ENCODE peak calls at places on chromosomes 6 and 20, in nine cellular contexts. One of them, this sample, is unnamed.

GRCh38 chr20:25308083-25308491 is 60.2 kb downstream of the PYGB start:
- DNase-seq in neuronal stem cell: no peak
- DNase-seq in astrocyte of the spinal cord: no peak
- DNase-seq in GM12865: no peak
- DNase-seq in gastrocnemius medialis: no peak
- DNase-seq in CD8-positive, alpha-beta T cell: no peak
- DNase-seq in esophagus muscularis mucosa: no peak
- DNase-seq in HCT116: no peak
- DNase-seq in AG04450: no peak
- DNase-seq in this sample: no peak

GRCh38 chr6:155524249-155524651 is 68.6 kb upstream of the NOX3 start:
- DNase-seq in neuronal stem cell: no peak
- DNase-seq in gastrocnemius medialis: no peak
- DNase-seq in AG04450: no peak
- DNase-seq in astrocyte of the spinal cord: peak
- DNase-seq in GM12865: no peak
- DNase-seq in HCT116: no peak
- DNase-seq in CD8-positive, alpha-beta T cell: no peak
- DNase-seq in esophagus muscularis mucosa: no peak
- DNase-seq in this sample: peak

GRCh38 chr6:10526156-10526555 is 5.0 kb downstream of the GCNT2 start:
- DNase-seq in HCT116: no peak
- DNase-seq in CD8-positive, alpha-beta T cell: no peak
- DNase-seq in gastrocnemius medialis: no peak
- DNase-seq in neuronal stem cell: no peak
- DNase-seq in AG04450: no peak
- DNase-seq in esophagus muscularis mucosa: no peak
- DNase-seq in astrocyte of the spinal cord: peak
- DNase-seq in GM12865: no peak
- DNase-seq in this sample: peak

GRCh38 chr6:42689371-42689770 is 33.0 kb downstream of the PRPH2 start:
- DNase-seq in neuronal stem cell: no peak
- DNase-seq in AG04450: no peak
- DNase-seq in HCT116: no peak
- DNase-seq in GM12865: no peak
- DNase-seq in gastrocnemius medialis: no peak
- DNase-seq in astrocyte of the spinal cord: no peak
- DNase-seq in CD8-positive, alpha-beta T cell: no peak
- DNase-seq in esophagus muscularis mucosa: no peak
- DNase-seq in this sample: no peak

GRCh38 chr6:163146036-163146435 is 268.5 kb upstream of the QKI start:
- DNase-seq in esophagus muscularis mucosa: no peak
- DNase-seq in GM12865: no peak
- DNase-seq in HCT116: no peak
- DNase-seq in gastrocnemius medialis: no peak
- DNase-seq in AG04450: no peak
- DNase-seq in neuronal stem cell: no peak
- DNase-seq in CD8-positive, alpha-beta T cell: no peak
- DNase-seq in astrocyte of the spinal cord: peak
- DNase-seq in this sample: no peak

GRCh38 chr6:46583081-46583480 is 69.5 kb downstream of the CYP39A1 start:
- DNase-seq in HCT116: no peak
- DNase-seq in esophagus muscularis mucosa: no peak
- DNase-seq in CD8-positive, alpha-beta T cell: no peak
- DNase-seq in AG04450: no peak
- DNase-seq in astrocyte of the spinal cord: no peak
- DNase-seq in neuronal stem cell: no peak
- DNase-seq in gastrocnemius medialis: no peak
- DNase-seq in GM12865: no peak
- DNase-seq in this sample: no peak

GRCh38 chr6:51934098-51934497 is 153.3 kb downstream of the PKHD1 start:
- DNase-seq in AG04450: no peak
- DNase-seq in neuronal stem cell: no peak
- DNase-seq in esophagus muscularis mucosa: no peak
- DNase-seq in HCT116: peak
- DNase-seq in GM12865: peak
- DNase-seq in CD8-positive, alpha-beta T cell: no peak
- DNase-seq in gastrocnemius medialis: no peak
- DNase-seq in astrocyte of the spinal cord: no peak
- DNase-seq in this sample: peak

GRCh38 chr6:119138906-119139541 is 60.6 kb upstream of the FAM184A start:
- DNase-seq in GM12865: peak
- DNase-seq in gastrocnemius medialis: no peak
- DNase-seq in CD8-positive, alpha-beta T cell: no peak
- DNase-seq in neuronal stem cell: no peak
- DNase-seq in astrocyte of the spinal cord: no peak
- DNase-seq in esophagus muscularis mucosa: no peak
- DNase-seq in AG04450: no peak
- DNase-seq in HCT116: no peak
- DNase-seq in this sample: no peak

GRCh38 chr6:21500894-21501293 is 92.7 kb upstream of the SOX4 start:
- DNase-seq in HCT116: no peak
- DNase-seq in esophagus muscularis mucosa: no peak
- DNase-seq in neuronal stem cell: no peak
- DNase-seq in GM12865: no peak
- DNase-seq in CD8-positive, alpha-beta T cell: no peak
- DNase-seq in gastrocnemius medialis: no peak
- DNase-seq in astrocyte of the spinal cord: no peak
- DNase-seq in AG04450: no peak
- DNase-seq in this sample: no peak

GRCh38 chr6:33619166-33619565 is 2.0 kb upstream of the ITPR3 start:
- DNase-seq in astrocyte of the spinal cord: no peak
- DNase-seq in GM12865: no peak
- DNase-seq in HCT116: no peak
- DNase-seq in gastrocnemius medialis: no peak
- DNase-seq in esophagus muscularis mucosa: no peak
- DNase-seq in CD8-positive, alpha-beta T cell: no peak
- DNase-seq in neuronal stem cell: no peak
- DNase-seq in AG04450: no peak
- DNase-seq in this sample: no peak

GRCh38 chr6:48611332-48611731 is 500.3 kb upstream of the PTCHD4 start:
- DNase-seq in astrocyte of the spinal cord: peak
- DNase-seq in AG04450: peak
- DNase-seq in gastrocnemius medialis: no peak
- DNase-seq in neuronal stem cell: no peak
- DNase-seq in HCT116: no peak
- DNase-seq in GM12865: no peak
- DNase-seq in CD8-positive, alpha-beta T cell: no peak
- DNase-seq in esophagus muscularis mucosa: no peak
- DNase-seq in this sample: no peak

GRCh38 chr20:24610341-24611115 is 141.1 kb downstream of the SYNDIG1 start:
- DNase-seq in GM12865: no peak
- DNase-seq in gastrocnemius medialis: no peak
- DNase-seq in AG04450: no peak
- DNase-seq in CD8-positive, alpha-beta T cell: no peak
- DNase-seq in neuronal stem cell: no peak
- DNase-seq in astrocyte of the spinal cord: peak
- DNase-seq in HCT116: no peak
- DNase-seq in esophagus muscularis mucosa: peak
- DNase-seq in this sample: peak

GRCh38 chr6:9140181-9140580 is 704.8 kb upstream of the SLC35B3 start:
- DNase-seq in gastrocnemius medialis: no peak
- DNase-seq in HCT116: no peak
- DNase-seq in esophagus muscularis mucosa: no peak
- DNase-seq in GM12865: no peak
- DNase-seq in astrocyte of the spinal cord: peak
- DNase-seq in AG04450: no peak
- DNase-seq in neuronal stem cell: no peak
- DNase-seq in CD8-positive, alpha-beta T cell: no peak
- DNase-seq in this sample: no peak

GRCh38 chr6:103210686-103211085 is 1649.0 kb downstream of the HACE1 start:
- DNase-seq in AG04450: no peak
- DNase-seq in esophagus muscularis mucosa: no peak
- DNase-seq in CD8-positive, alpha-beta T cell: no peak
- DNase-seq in HCT116: no peak
- DNase-seq in gastrocnemius medialis: no peak
- DNase-seq in GM12865: no peak
- DNase-seq in astrocyte of the spinal cord: no peak
- DNase-seq in neuronal stem cell: no peak
- DNase-seq in this sample: no peak

GRCh38 chr6:136647363-136647763 is 97.1 kb upstream of the MAP7 start:
- DNase-seq in gastrocnemius medialis: no peak
- DNase-seq in astrocyte of the spinal cord: peak
- DNase-seq in GM12865: peak
- DNase-seq in CD8-positive, alpha-beta T cell: no peak
- DNase-seq in HCT116: no peak
- DNase-seq in AG04450: peak
- DNase-seq in neuronal stem cell: no peak
- DNase-seq in esophagus muscularis mucosa: no peak
- DNase-seq in this sample: peak

GRCh38 chr20:55935448-55936221 is 69.7 kb downstream of the CBLN4 start:
- DNase-seq in gastrocnemius medialis: no peak
- DNase-seq in HCT116: no peak
- DNase-seq in CD8-positive, alpha-beta T cell: no peak
- DNase-seq in neuronal stem cell: no peak
- DNase-seq in AG04450: no peak
- DNase-seq in GM12865: no peak
- DNase-seq in esophagus muscularis mucosa: no peak
- DNase-seq in astrocyte of the spinal cord: no peak
- DNase-seq in this sample: no peak

GRCh38 chr20:50804453-50805348 is 9.8 kb downstream of the BCAS4 start:
- DNase-seq in GM12865: peak
- DNase-seq in AG04450: no peak
- DNase-seq in neuronal stem cell: no peak
- DNase-seq in HCT116: no peak
- DNase-seq in gastrocnemius medialis: no peak
- DNase-seq in astrocyte of the spinal cord: no peak
- DNase-seq in CD8-positive, alpha-beta T cell: peak
- DNase-seq in esophagus muscularis mucosa: no peak
- DNase-seq in this sample: no peak
- H3K4me3 ChIP-seq in GM12865: peak
- H3K4me3 ChIP-seq in AG04450: no peak
- H3K4me3 ChIP-seq in neuronal stem cell: no peak
- H3K4me3 ChIP-seq in HCT116: no peak
- H3K4me3 ChIP-seq in gastrocnemius medialis: no peak
- H3K4me3 ChIP-seq in astrocyte of the spinal cord: no peak
- H3K4me3 ChIP-seq in CD8-positive, alpha-beta T cell: peak
- H3K4me3 ChIP-seq in esophagus muscularis mucosa: no peak
- H3K4me3 ChIP-seq in this sample: no peak

GRCh38 chr6:35962779-35963570 is 42.1 kb upstream of the SRPK1 start:
- DNase-seq in neuronal stem cell: no peak
- DNase-seq in astrocyte of the spinal cord: no peak
- DNase-seq in esophagus muscularis mucosa: no peak
- DNase-seq in AG04450: no peak
- DNase-seq in HCT116: no peak
- DNase-seq in CD8-positive, alpha-beta T cell: no peak
- DNase-seq in GM12865: no peak
- DNase-seq in gastrocnemius medialis: no peak
- DNase-seq in this sample: no peak
- H3K4me3 ChIP-seq in neuronal stem cell: no peak
- H3K4me3 ChIP-seq in astrocyte of the spinal cord: no peak
- H3K4me3 ChIP-seq in esophagus muscularis mucosa: no peak
- H3K4me3 ChIP-seq in AG04450: no peak
- H3K4me3 ChIP-seq in HCT116: no peak
- H3K4me3 ChIP-seq in CD8-positive, alpha-beta T cell: no peak
- H3K4me3 ChIP-seq in GM12865: no peak
- H3K4me3 ChIP-seq in gastrocnemius medialis: no peak
- H3K4me3 ChIP-seq in this sample: no peak

DNA sequence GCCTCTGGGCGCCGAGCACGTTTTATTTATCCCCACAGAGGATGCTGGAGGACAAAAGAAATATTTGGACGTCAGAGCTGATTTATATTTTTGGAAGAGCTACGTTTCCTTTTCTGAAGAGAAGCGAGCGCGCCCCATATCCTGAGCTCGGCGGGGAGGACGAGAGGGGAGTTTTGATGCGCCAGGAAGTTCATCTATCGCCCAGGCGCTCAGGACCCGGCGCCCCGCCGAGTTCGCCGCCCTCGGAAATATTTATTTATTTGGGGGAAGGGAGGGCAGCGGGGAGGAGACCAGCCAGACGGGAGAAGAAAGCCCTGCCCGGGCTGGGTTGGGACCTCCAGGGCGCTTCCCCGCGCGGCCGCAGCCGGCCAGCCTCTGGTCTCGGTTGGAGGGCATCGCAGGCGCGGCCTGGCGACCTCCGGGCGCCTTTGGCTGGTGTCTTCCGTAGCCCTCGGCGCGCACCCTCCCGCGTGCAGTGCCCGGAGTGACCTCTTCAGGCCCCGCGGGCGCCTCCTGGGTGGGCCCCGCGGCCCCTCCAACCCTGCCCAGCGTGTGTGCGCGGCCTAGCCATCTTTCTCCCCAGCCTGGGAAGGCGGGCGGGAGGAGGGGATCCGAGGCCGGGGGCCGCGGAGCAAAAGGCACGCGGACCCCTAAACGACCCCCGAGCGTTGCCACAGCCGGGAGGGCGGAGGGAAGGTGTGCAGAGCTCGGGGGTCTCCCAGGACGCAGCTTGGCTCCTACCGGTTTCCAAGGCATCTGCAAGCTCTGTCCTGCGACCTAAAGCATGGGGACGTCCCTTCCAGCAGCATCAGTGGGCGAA is 5.4 kb upstream of the FOXF2 start:
- DNase-seq in CD8-positive, alpha-beta T cell: no peak
- DNase-seq in AG04450: no peak
- DNase-seq in esophagus muscularis mucosa: no peak
- DNase-seq in astrocyte of the spinal cord: no peak
- DNase-seq in GM12865: no peak
- DNase-seq in gastrocnemius medialis: no peak
- DNase-seq in neuronal stem cell: peak
- DNase-seq in HCT116: no peak
- DNase-seq in this sample: no peak
- H3K4me3 ChIP-seq in CD8-positive, alpha-beta T cell: no peak
- H3K4me3 ChIP-seq in AG04450: no peak
- H3K4me3 ChIP-seq in esophagus muscularis mucosa: peak
- H3K4me3 ChIP-seq in astrocyte of the spinal cord: no peak
- H3K4me3 ChIP-seq in GM12865: no peak
- H3K4me3 ChIP-seq in gastrocnemius medialis: no peak
- H3K4me3 ChIP-seq in neuronal stem cell: no peak
- H3K4me3 ChIP-seq in HCT116: no peak
- H3K4me3 ChIP-seq in this sample: no peak

GRCh38 chr6:37820713-37821069 is 1.2 kb downstream of the ZFAND3 start:
- DNase-seq in GM12865: no peak
- DNase-seq in AG04450: no peak
- DNase-seq in esophagus muscularis mucosa: no peak
- DNase-seq in CD8-positive, alpha-beta T cell: no peak
- DNase-seq in gastrocnemius medialis: peak
- DNase-seq in HCT116: no peak
- DNase-seq in neuronal stem cell: no peak
- DNase-seq in astrocyte of the spinal cord: no peak
- DNase-seq in this sample: no peak

GRCh38 chr6:37824170-37824569 is 4.6 kb downstream of the ZFAND3 start:
- DNase-seq in AG04450: no peak
- DNase-seq in gastrocnemius medialis: no peak
- DNase-seq in CD8-positive, alpha-beta T cell: no peak
- DNase-seq in astrocyte of the spinal cord: no peak
- DNase-seq in HCT116: no peak
- DNase-seq in GM12865: no peak
- DNase-seq in neuronal stem cell: no peak
- DNase-seq in esophagus muscularis mucosa: no peak
- DNase-seq in this sample: no peak

GRCh38 chr6:37819802-37820712 is 530 bp downstream of the ZFAND3 start:
- DNase-seq in gastrocnemius medialis: peak
- DNase-seq in astrocyte of the spinal cord: peak
- DNase-seq in GM12865: peak
- DNase-seq in AG04450: no peak
- DNase-seq in CD8-positive, alpha-beta T cell: peak
- DNase-seq in esophagus muscularis mucosa: no peak
- DNase-seq in HCT116: peak
- DNase-seq in neuronal stem cell: no peak
- DNase-seq in this sample: peak

GRCh38 chr6:37821449-37821848 is 1.9 kb downstream of the ZFAND3 start:
- DNase-seq in AG04450: no peak
- DNase-seq in HCT116: no peak
- DNase-seq in neuronal stem cell: no peak
- DNase-seq in GM12865: no peak
- DNase-seq in CD8-positive, alpha-beta T cell: no peak
- DNase-seq in gastrocnemius medialis: peak
- DNase-seq in esophagus muscularis mucosa: no peak
- DNase-seq in astrocyte of the spinal cord: no peak
- DNase-seq in this sample: no peak

GRCh38 chr6:37822851-37823682 is 3.5 kb downstream of the ZFAND3 start:
- DNase-seq in CD8-positive, alpha-beta T cell: no peak
- DNase-seq in neuronal stem cell: peak
- DNase-seq in esophagus muscularis mucosa: no peak
- DNase-seq in HCT116: no peak
- DNase-seq in astrocyte of the spinal cord: peak
- DNase-seq in GM12865: no peak
- DNase-seq in gastrocnemius medialis: no peak
- DNase-seq in AG04450: no peak
- DNase-seq in this sample: peak
- H3K4me3 ChIP-seq in CD8-positive, alpha-beta T cell: no peak
- H3K4me3 ChIP-seq in neuronal stem cell: no peak
- H3K4me3 ChIP-seq in esophagus muscularis mucosa: peak
- H3K4me3 ChIP-seq in HCT116: no peak
- H3K4me3 ChIP-seq in astrocyte of the spinal cord: no peak
- H3K4me3 ChIP-seq in GM12865: no peak
- H3K4me3 ChIP-seq in gastrocnemius medialis: peak
- H3K4me3 ChIP-seq in AG04450: peak
- H3K4me3 ChIP-seq in this sample: no peak

This sample was measured in A673.